ENCODE peak calls at places on chromosomes 3 and 15, in five cellular contexts. E, W, T, P and L are unnamed samples.

GRCh38 chr15:91257755-91258435 is 157.8 kb downstream of the SV2B start:
- DNase-seq in E (no peak), W (no peak), T (no peak), P (no peak), L (no peak)

GRCh38 chr3:182740710-182741109 is 52.6 kb upstream of the ATP11B start:
- DNase-seq in E (no peak), W (no peak), T (no peak), P (no peak), L (no peak)

GRCh38 chr3:43531835-43532234 is 90.0 kb downstream of the ANO10 start:
- DNase-seq in E (peak; percentile 94), W (no peak), T (no peak), P (no peak), L (no peak)

GRCh38 chr15:70127797-70128756 is 30.4 kb upstream of the TLE3 start:
- DNase-seq in E (no peak), W (no peak), T (no peak), P (no peak), L (no peak)

GRCh38 chr3:197335428-197336132 is 37.2 kb upstream of the DLG1 start:
- DNase-seq in E (no peak), W (no peak), T (no peak), P (no peak), L (no peak)

GRCh38 chr3:9404680-9405079 is 7.3 kb downstream of the SETD5 start:
- DNase-seq in E (no peak), W (no peak), T (no peak), P (no peak), L (no peak)

GRCh38 chr15:48143856-48144255 is 23.1 kb downstream of the SLC24A5 start:
- DNase-seq in E (no peak), W (no peak), T (no peak), P (no peak), L (peak; percentile 27)

GRCh38 chr15:101692799-101693198 is 31.5 kb downstream of the TARS3 start:
- DNase-seq in E (no peak), W (no peak), T (no peak), P (no peak), L (no peak)

DNA sequence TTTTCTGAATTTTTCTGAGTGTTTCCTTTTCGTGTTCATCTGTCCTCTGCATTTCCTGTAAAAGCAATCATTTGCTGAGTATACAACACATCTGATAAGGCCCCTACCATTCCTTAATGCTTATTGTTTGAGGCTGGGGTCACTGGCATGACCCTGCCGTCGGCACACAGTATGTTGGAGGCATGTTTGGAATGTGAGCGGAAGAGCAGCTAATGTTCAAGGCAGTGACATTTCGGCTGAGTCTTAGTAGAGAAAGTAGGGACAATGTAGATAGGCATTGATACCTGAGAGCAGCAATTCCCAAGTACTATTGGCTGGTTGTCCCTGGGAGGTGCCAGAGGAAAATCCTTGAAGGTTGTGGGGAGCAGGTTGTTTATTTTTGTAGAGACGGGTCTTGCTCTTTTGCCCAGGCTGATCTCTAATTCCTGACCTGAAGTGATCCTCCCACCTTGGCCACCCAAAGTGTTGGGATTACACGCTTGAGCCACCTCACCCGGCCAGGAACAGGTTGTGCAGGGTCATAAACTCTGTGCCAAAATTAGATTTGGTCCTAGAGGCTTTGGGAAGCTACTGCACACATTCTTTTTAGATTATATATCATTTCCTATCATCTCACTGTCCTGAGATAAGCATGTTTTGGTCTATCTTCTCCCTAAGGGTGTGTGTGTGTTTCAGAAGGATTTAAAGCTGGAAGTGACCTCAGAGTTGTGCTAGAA is 13.5 kb downstream of the PTPN23 start:
- DNase-seq in E (no peak), W (no peak), T (no peak), P (no peak), L (peak; percentile 41)
- H3K4me3 ChIP-seq in E (no peak overlapping the region), W (no peak overlapping the region), T (no peak overlapping the region), P (no peak overlapping the region), L (no peak overlapping the region)

GRCh38 chr3:141532609-141533008 is 45.8 kb downstream of the RASA2 start:
- DNase-seq in E (no peak), W (no peak), T (no peak), P (no peak), L (no peak)

GRCh38 chr3:141528837-141529236 is 42.0 kb downstream of the RASA2 start:
- DNase-seq in E (no peak), W (no peak), T (no peak), P (no peak), L (no peak)

GRCh38 chr3:141526709-141527108 is 39.9 kb downstream of the RASA2 start:
- DNase-seq in E (no peak), W (no peak), T (no peak), P (no peak), L (no peak)

GRCh38 chr3:141529256-141530132 is 42.7 kb downstream of the RASA2 start:
- DNase-seq in E (peak; percentile 31), W (no peak), T (no peak), P (no peak), L (no peak)

DNA sequence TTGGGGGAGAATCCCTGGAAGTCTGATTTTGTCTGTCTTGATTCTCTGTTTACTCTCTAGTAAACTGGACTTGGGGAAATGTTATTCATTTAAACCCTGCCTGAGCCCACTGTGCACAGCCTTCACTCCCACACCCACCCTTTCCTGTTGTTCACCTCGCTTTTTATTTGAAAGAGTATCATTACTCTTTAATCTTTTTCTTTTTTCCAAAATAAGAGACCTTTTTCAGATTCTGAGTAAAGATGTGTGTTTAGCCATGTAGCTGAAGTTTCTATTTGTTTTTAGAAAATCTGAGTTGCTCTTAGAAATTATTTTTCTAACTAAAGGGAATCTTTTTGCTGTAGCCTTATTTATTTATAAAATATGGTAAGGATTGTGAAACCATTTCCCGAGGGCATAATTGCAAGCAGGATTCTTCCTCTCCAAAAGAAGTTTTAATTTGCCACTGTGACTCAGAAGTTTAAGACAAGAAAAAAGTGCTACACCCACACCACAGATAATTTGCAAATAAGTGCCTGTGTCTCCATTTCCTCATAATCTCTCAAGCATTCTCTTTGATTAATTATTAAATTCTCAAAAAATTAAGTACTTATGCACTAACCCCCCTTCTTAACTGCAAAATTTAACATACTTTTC is 43.4 kb downstream of the RASA2 start:
- DNase-seq in E (peak; percentile 88), W (no peak), T (no peak), P (peak; percentile 8), L (peak; percentile 87)
- H3K4me3 ChIP-seq in E (peak overlapping the region; percentile 56), W (no peak overlapping the region), T (no peak overlapping the region), P (no peak overlapping the region), L (peak overlapping the region; percentile 20)

DNA sequence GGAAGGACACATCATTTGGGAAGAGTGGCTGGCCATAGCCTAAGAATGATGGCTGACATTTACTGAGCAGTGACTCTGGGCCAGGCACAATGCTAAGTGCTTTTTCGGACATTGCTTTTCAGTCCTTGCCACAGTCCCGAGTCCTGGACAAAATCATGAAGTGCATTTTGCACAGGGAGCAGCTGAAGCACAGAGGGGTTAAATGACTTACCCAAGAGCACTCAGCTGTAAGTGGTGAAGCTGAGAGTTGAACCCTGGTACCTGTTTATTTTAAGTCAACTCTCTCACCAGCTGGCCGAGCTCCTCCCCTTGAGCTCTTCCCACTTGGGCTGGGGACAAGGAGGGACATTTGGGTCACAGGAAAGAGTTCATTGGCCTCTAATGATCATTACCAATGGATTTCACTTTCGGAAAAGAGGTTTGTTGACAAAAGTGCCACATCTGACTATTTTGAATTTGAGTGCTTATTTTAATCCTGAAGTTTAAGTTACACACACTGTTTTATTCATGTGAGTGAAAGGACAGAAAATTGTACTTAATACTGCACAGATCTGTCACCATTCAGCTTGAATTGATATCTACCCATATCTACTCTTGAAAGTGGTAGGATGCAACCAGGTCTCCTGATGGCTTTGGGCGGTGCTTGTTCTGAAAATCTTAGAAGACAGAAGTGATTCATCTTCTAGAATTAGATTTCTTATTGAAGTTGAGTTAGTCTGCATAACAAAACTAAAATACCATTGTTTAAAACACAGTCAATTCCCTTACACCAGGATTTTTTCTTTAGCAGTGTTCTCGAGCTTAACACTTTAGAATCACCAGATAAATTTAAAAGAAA is 368.7 kb upstream of the PROK2 start:
- DNase-seq in E (peak; percentile 28), W (no peak), T (no peak), P (no peak), L (no peak)
- H3K4me3 ChIP-seq in E (peak overlapping the region; percentile 64), W (no peak overlapping the region), T (peak overlapping the region; percentile 22), P (peak overlapping the region; percentile 6), L (no peak overlapping the region)

GRCh38 chr15:39118510-39118909 is 462.4 kb upstream of the THBS1 start:
- DNase-seq in E (peak; percentile 95), W (no peak), T (no peak), P (peak; percentile 89), L (peak; percentile 47)
- H3K4me3 ChIP-seq in E (peak overlapping the region; percentile 50), W (no peak overlapping the region), T (no peak overlapping the region), P (no peak overlapping the region), L (no peak overlapping the region)